ENCODE peak calls at places on chromosomes 16 and 17, in four cellular contexts. A is colonic mucosa, N is ovary, E is fibroblast of lung. Z is an unnamed sample.

GRCh38 chr17:48259710-48260291 is 152.2 kb downstream of the SNX11 start:
- DNase-seq in A (peak), N (no peak), E (peak), Z (peak)

GRCh38 chr17:48037036-48037881 is at the start of gene COPZ2:
- DNase-seq in A (peak), N (peak), E (peak), Z (no peak)

GRCh38 chr16:63702981-63703590 is 1418.8 kb downstream of the CDH11 start:
- DNase-seq in A (no peak), N (no peak), E (no peak), Z (peak)

GRCh38 chr16:48138543-48138942 is 17.2 kb downstream of the ABCC12 start:
- DNase-seq in A (no peak), N (no peak), E (no peak), Z (no peak)

GRCh38 chr16:82070656-82071369 is 35.8 kb downstream of the HSD17B2 start:
- DNase-seq in A (no peak), N (no peak), E (peak), Z (no peak)

GRCh38 chr17:77781536-77781935 is 177.0 kb upstream of the TNRC6C start:
- DNase-seq in A (no peak), N (no peak), E (no peak), Z (no peak)

GRCh38 chr16:10226672-10227306 is 44.6 kb upstream of the GRIN2A start:
- DNase-seq in A (no peak), N (no peak), E (no peak), Z (no peak)

GRCh38 chr16:87352818-87353217 is 30.8 kb downstream of the FBXO31 start:
- DNase-seq in A (no peak), N (no peak), E (no peak), Z (peak)

GRCh38 chr16:66517586-66518263 is 32.2 kb downstream of the TK2 start:
- DNase-seq in A (no peak), N (peak), E (no peak), Z (no peak)

GRCh38 chr16:1450218-1450617 is 5.9 kb upstream of the CCDC154 start:
- DNase-seq in A (no peak), N (no peak), E (no peak), Z (no peak)

GRCh38 chr17:73192894-73193701 is at the start of gene COG1:
- DNase-seq in A (peak), N (peak), E (peak), Z (peak)

GRCh38 chr17:40317880-40318834 is 9.2 kb downstream of the RARA start:
- DNase-seq in A (peak), N (peak), E (peak), Z (peak)
- H3K27ac ChIP-seq in A (peak), N (peak), E (peak), Z (peak)

GRCh38 chr17:1123397-1124237 is 56.2 kb downstream of the ABR start:
- DNase-seq in A (no peak), N (peak), E (no peak), Z (no peak)
- H3K4me3 ChIP-seq in A (no peak), N (no peak), E (no peak), Z (no peak)

GRCh38 chr17:82531431-82531881 is 11.9 kb downstream of the FOXK2 start:
- DNase-seq in A (no peak), N (no peak), E (peak), Z (no peak)

GRCh38 chr17:82529914-82530300 is 10.4 kb downstream of the FOXK2 start:
- DNase-seq in A (no peak), N (no peak), E (no peak), Z (no peak)

GRCh38 chr17:82527893-82528292 is 8.4 kb downstream of the FOXK2 start:
- DNase-seq in A (no peak), N (no peak), E (peak), Z (no peak)

GRCh38 chr17:82525712-82526111 is 6.2 kb downstream of the FOXK2 start:
- DNase-seq in A (no peak), N (no peak), E (no peak), Z (no peak)

DNA sequence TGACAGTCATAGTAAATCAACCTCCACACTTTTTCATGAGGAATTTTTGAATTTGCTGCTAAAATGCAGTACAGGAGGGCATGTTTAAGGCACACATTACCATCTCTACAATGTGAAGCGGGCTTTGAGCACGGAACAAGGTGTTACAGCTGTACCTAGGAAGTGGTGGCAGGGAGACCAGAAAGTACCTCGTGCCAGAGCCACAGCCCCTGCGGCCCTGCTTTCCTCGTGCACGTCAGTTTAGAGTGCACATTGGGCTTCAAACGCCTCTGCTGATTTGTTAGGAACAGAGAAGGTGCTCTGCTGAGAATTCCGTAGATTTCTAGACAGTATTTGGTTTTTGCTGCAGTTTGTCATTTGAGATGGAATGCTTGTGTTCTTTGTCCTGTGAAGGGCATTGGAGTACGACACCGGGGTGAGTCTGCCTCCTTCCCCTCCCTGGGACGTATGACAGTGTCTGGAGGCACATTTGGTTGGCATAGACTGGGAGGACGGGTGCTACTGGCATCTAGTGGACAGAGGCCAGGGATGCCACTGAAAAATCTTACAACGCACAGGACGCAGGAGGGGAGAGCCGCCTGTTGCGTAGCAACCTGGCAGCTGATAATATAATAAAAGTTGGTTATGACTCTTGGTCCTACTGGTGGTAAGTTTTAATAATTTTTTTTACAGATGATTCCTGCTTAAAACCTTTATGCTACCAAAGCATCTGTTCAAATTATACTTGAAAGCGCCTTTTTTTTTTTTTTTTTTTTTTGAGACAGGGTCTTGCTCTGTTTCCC is 9.1 kb downstream of the FOXK2 start:
- DNase-seq in A (peak), N (no peak), E (peak), Z (peak)
- TF ChIP-seq CTCF in A (peak), N (no peak), E (peak), Z (peak)

DNA sequence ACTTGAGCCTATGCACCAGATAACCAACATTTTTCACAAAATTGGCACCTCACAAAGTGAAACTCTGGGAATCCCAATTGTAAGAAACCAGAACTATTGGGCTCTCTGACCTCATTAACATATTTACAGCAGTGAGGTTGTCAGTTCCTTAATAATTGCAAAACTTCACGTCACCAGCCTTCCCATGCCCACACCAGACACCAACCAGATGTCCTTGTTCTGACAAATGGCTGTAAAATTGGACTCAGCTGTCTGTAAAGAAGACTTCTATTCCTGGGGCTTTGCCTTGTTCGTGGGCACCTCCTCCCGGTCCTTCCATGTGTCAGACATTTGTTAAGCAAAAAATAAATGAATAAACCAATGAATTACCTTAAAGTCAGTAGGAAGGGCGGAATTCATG is 284.2 kb upstream of the CDH11 start:
- DNase-seq in A (no peak), N (no peak), E (no peak), Z (no peak)
- H3K27ac ChIP-seq in A (no peak), N (no peak), E (no peak), Z (no peak)

DNA sequence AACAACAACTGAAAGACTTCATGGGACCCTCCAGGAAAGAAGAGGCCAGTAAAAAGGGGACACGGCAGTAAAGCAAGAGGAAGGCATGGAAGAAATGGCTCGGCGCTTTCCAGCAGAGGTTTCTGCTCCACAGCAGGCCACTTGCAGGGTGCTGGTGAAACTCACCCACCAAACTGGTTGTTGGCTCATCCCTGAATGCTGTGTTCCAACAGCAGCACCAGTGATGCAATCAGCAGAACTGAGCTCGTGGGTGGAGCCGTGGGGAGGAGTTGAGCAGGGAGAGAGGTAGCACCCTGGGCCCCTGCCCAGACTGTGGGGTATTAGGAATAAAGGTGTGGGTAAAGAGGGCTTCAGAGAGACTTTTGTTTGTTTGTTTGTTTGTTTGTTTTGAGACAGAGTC is 62.8 kb upstream of the ADCY9 start:
- DNase-seq in A (no peak), N (no peak), E (peak), Z (no peak)
- H3K4me3 ChIP-seq in A (no peak), N (no peak), E (no peak), Z (no peak)

DNA sequence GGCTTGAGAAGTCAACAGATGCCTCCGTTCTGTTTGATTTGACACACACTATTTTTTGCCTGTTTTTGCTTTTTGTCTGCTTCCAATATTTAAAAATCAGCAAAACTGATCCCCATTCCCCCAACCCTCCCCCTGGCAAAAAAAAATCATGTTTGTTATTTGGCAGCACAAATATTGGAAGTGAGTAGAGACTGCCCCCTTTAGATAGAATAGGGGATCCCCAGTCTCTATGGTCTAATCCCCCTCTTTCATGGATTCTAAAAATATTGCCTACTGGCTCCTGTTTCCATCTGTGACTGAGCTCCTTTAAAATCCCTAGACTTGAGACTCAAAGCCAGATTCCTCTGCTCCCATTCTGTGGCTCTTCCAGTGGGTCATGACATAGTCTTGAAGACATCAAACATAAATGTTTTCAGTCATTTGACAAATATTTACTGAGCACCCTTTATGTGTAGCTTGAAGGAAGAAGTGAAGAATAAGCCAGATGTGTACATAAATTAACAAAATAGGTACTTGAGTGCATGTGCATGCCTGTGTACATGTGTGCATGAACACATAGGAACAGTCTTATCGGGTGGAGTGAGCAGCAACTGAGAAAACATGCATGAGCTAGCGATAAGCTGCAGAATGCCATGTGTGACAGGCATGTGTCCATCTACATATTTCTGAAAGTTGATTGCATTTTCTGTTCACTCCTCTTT is 101.2 kb downstream of the SALL1 start:
- DNase-seq in A (no peak), N (no peak), E (no peak), Z (no peak)
- TF ChIP-seq CTCF in A (no peak), N (no peak), E (no peak), Z (peak)

GRCh38 chr16:26762596-26762995 is 304.1 kb upstream of the C16orf82 start:
- DNase-seq in A (no peak), N (no peak), E (no peak), Z (no peak)

GRCh38 chr16:26770547-26770946 is 296.2 kb upstream of the C16orf82 start:
- DNase-seq in A (no peak), N (no peak), E (no peak), Z (no peak)

GRCh38 chr16:26765087-26765486 is 301.6 kb upstream of the C16orf82 start:
- DNase-seq in A (no peak), N (no peak), E (no peak), Z (peak)
- H3K27ac ChIP-seq in A (no peak), N (no peak), E (no peak), Z (no peak)